ENCODE peak calls at places on chromosomes 11 and 22, in seven cellular contexts. B is HCT116, F is PC-3, O is GM23338, G is GM23248, V is MM.1S, Z is hepatocyte. U is an unnamed sample. For H3K9me2, the result is how much of the 10 kb centered on the place peaks cover.

GRCh38 chr22:33707581-33707980 is 212.7 kb downstream of the LARGE1 start:
- DNase-seq in B (no peak), F (no peak), O (no peak), G (no peak), V (no peak), Z (no peak), U (no peak)

GRCh38 chr22:28474248-28474647 is 205.4 kb downstream of the TTC28 start:
- DNase-seq in B (no peak), F (no peak), O (no peak), G (no peak), V (no peak), Z (peak), U (no peak)

GRCh38 chr22:48254311-48254873 is 1491.9 kb downstream of the TBC1D22A start:
- DNase-seq in B (no peak), F (no peak), O (no peak), G (no peak), V (no peak), Z (no peak), U (no peak)

GRCh38 chr22:20086101-20086599 is 6.1 kb downstream of the DGCR8 start:
- DNase-seq in B (no peak), F (no peak), O (no peak), G (no peak), V (no peak), Z (no peak), U (no peak)

GRCh38 chr11:77067776-77068460 is 1.1 kb downstream of the CAPN5 start:
- DNase-seq in B (no peak), F (no peak), O (no peak), G (no peak), V (no peak), Z (no peak), U (no peak)

GRCh38 chr11:56659755-56660154 is 3.7 kb upstream of the OR5AR1 start:
- DNase-seq in B (no peak), F (no peak), O (peak), G (no peak), V (no peak), Z (no peak), U (no peak)

GRCh38 chr11:70547821-70548670 is 149.7 kb downstream of the CTTN start:
- DNase-seq in B (no peak), F (no peak), O (no peak), G (no peak), V (no peak), Z (no peak), U (no peak)

GRCh38 chr11:110524227-110524626 is 94.5 kb downstream of the FDX1 start:
- DNase-seq in B (no peak), F (peak), O (no peak), G (peak), V (no peak), Z (peak), U (peak)

GRCh38 chr22:39592104-39593060 is 21.8 kb downstream of the CACNA1I start:
- DNase-seq in B (peak), F (peak), O (no peak), G (peak), V (no peak), Z (peak), U (peak)

GRCh38 chr11:61198948-61199523 is 4.3 kb upstream of the PGA3 start:
- DNase-seq in B (no peak), F (no peak), O (no peak), G (no peak), V (no peak), Z (no peak), U (no peak)

GRCh38 chr11:9095421-9095820 is 4.0 kb upstream of the SCUBE2 start:
- DNase-seq in B (no peak), F (no peak), O (peak), G (no peak), V (no peak), Z (no peak), U (no peak)

GRCh38 chr22:36360871-36361383 is 26.8 kb downstream of the MYH9 start:
- DNase-seq in B (no peak), F (no peak), O (peak), G (no peak), V (no peak), Z (peak), U (no peak)

GRCh38 chr22:40156001-40156516 is 21.7 kb upstream of the TNRC6B start:
- DNase-seq in B (peak), F (peak), O (peak), G (peak), V (peak), Z (peak), U (peak)

GRCh38 chr11:85886089-85887056 is 31.2 kb downstream of the CCDC83 start:
- DNase-seq in B (no peak), F (no peak), O (no peak), G (peak), V (no peak), Z (no peak), U (no peak)

GRCh38 chr11:69238562-69239319 is 55.2 kb upstream of the MYEOV start:
- DNase-seq in B (no peak), F (no peak), O (no peak), G (no peak), V (no peak), Z (no peak), U (no peak)

GRCh38 chr11:74418509-74418895 is 20.3 kb upstream of the PGM2L1 start:
- DNase-seq in B (no peak), F (peak), O (no peak), G (peak), V (no peak), Z (peak), U (peak)

GRCh38 chr22:50508897-50509296 is 873 bp downstream of the NCAPH2 start:
- DNase-seq in B (no peak), F (no peak), O (no peak), G (no peak), V (no peak), Z (peak), U (no peak)

GRCh38 chr22:27028093-27028492 is 370.7 kb downstream of the MIAT start:
- DNase-seq in B (no peak), F (no peak), O (no peak), G (peak), V (no peak), Z (no peak), U (no peak)

GRCh38 chr22:45783021-45783420 is 111.4 kb downstream of the ATXN10 start:
- DNase-seq in B (no peak), F (no peak), O (no peak), G (no peak), V (no peak), Z (no peak), U (no peak)

GRCh38 chr11:117744471-117745280 is 52.3 kb downstream of the DSCAML1 start:
- DNase-seq in B (no peak), F (no peak), O (no peak), G (no peak), V (no peak), Z (no peak), U (no peak)

GRCh38 chr22:41883400-41883799 is 31.5 kb downstream of the SHISA8 start:
- DNase-seq in B (no peak), F (no peak), O (no peak), G (no peak), V (no peak), Z (no peak), U (no peak)
- H3K9me2 ChIP-seq in B (under half), F (under half), O (under half), G (under half), V (under half), Z (under half), U (under half)

DNA sequence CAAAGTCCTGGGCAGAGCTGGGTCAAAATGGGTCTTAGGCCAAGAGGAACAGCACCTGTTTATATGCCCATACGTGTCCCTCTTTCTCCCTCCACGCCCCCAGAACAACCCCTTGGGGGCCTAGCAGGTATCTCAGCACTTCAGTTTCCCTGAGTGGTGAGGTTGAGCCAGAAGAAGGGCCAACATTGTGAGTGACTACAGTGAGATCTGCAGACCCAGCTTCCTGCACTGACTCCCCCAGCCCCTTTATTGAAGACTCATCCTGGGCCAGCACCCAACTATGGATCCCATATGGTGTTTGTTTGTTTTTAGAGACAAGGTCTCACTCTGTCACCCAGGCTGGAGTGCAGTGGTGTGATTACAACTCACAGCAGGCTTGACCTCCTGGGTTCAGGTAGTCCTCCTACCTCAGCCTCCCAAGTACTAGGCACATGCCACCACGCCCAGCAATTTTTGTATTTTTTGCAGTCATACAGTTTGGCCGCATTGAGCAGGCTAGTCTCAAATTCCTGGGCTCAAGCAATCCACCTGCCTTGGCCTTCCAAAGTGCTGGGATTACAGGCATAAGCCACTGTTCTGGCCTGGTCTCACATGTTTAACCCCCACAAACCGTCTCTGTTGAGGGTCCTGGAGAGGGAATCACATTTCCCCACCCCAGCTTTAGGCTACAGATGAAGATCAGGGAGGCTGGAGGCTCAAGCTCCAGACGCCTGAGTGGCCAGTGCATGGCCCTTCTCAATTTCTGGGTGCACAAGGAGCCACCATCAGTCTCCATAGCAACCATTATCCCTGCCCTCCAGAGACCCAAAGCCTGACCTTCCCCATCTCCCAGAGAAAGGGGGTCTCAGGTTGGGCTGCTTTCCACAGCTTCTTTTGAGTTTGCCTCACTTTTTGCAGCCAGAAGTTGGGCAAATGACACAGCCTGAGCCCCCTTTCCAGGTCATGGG is 1.7 kb upstream of the LARGE2 start:
- DNase-seq in B (no peak), F (no peak), O (no peak), G (no peak), V (no peak), Z (no peak), U (no peak)
- H3K4me3 ChIP-seq in B (no peak), F (no peak), O (peak), G (no peak), V (no peak), Z (no peak), U (no peak)

GRCh38 chr22:25563757-25564319 is 637 bp upstream of the GRK3 start:
- DNase-seq in B (no peak), F (no peak), O (peak), G (no peak), V (no peak), Z (peak), U (no peak)
- TF ChIP-seq EZH2 in B (no peak), F (peak), O (no peak), G (no peak), V (no peak), Z (no peak), U (no peak)

DNA sequence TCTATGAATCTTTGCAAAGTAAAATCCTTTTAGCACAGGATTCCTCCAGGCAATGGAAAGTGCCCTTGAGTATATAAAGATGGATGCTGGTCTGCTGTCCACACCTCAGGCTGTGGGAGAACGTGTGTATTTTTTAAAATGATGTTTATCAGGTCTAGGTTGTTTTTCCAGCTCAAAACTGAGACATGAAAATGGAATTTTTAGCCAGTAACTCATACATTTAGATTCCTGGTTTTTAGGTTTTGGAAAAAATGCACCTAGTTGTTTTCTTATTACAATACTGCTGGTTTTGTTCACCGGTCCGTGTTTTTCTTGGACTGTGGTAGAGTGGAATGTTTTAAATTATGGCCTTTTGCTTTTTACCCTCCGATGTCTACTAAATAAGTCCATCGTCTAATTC is 554.7 kb downstream of the SOX6 start:
- DNase-seq in B (no peak), F (no peak), O (no peak), G (no peak), V (no peak), Z (no peak), U (no peak)
- H3K9me2 ChIP-seq in B (under half), F (under half), O (under half), G (under half), V (under half), Z (under half), U (under half)

GRCh38 chr11:102226702-102227101 is 90.6 kb upstream of the BIRC3 start:
- DNase-seq in B (no peak), F (peak), O (no peak), G (peak), V (no peak), Z (peak), U (peak)

GRCh38 chr11:102229510-102230119 is 87.7 kb upstream of the BIRC3 start:
- DNase-seq in B (no peak), F (no peak), O (no peak), G (no peak), V (no peak), Z (peak), U (no peak)

GRCh38 chr11:102230186-102230585 is 87.1 kb upstream of the BIRC3 start:
- DNase-seq in B (no peak), F (peak), O (no peak), G (no peak), V (no peak), Z (no peak), U (peak)

GRCh38 chr11:102223859-102224258 is 93.4 kb upstream of the BIRC3 start:
- DNase-seq in B (no peak), F (no peak), O (no peak), G (peak), V (no peak), Z (peak), U (no peak)

DNA sequence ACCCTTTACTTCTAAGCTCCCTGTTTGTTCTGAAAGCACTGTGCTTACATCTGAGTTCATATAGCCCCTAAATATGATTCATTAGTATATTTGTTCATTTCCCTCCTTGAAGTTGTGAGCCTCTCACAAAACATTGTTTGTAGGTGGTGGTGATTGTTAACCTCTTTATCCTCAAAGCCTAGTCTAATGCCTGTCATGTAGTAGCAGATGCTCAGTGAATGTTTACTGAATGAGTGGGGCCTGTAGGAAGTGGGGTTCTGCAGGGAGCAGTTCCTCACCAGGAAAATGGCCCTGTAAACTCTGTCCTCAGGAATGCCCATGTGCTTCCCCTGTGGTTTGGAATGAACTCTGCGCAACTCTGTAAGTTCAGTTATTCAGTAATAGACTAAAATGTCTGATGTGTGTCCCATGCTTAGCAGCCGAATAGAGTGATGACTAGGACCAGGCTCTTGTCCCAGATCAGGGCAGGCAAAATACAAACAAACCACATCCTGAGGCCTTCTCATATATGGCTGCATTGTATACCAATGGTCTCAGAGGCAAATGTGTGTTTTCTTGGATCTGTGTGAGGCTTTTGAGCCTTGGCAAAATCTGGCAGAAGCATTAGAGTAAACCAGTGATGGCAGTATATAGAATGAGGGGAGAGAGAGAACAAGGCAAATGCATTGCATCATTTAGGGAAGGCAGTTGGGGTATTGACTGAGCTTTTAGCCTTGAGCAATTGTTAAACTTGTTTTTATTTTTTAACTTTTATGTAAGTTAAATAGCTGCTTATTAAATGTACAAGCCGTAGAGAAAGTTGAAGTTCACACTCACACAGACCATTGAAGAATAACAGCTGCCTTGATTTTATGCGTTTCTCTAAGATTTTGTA is 91.4 kb upstream of the BIRC3 start:
- DNase-seq in B (no peak), F (peak), O (no peak), G (peak), V (no peak), Z (peak), U (peak)
- H3K4me3 ChIP-seq in B (no peak), F (peak), O (no peak), G (no peak), V (no peak), Z (no peak), U (peak)

GRCh38 chr11:29320196-29320595 is 696.6 kb downstream of the KCNA4 start:
- DNase-seq in B (no peak), F (no peak), O (no peak), G (peak), V (no peak), Z (no peak), U (no peak)
- TF ChIP-seq EZH2 in B (no peak), F (no peak), O (no peak), G (no peak), V (no peak), Z (no peak), U (no peak)

DNA sequence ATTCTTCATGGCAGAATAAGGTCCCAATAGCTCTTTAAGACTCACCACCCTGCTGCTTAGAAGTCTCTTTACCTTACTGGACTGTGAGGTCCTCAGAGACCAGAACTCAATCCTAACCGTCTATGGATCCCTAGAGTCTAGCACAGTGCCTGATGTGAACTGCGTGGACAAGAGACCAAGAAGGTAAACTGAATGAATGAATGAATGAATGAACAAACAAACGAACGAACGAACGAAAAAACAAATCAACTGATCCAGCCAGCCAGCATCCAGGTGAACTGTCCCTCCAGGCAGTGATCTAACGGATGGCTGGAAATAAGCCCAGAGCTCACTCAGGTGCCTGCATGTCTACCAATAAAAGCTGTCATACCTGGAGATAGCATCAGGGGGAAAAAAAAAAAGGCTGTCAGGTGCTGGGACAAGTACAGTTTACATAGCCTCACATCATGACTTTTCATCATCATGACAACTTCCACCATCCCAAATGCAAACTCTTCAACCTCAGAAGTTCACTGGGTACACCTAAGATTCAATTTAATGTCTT is 59.8 kb downstream of the PACSIN2 start:
- DNase-seq in B (no peak), F (peak), O (no peak), G (no peak), V (no peak), Z (no peak), U (no peak)
- H3K9me2 ChIP-seq in B (under half), F (under half), O (under half), G (under half), V (under half), Z (under half), U (under half)

DNA sequence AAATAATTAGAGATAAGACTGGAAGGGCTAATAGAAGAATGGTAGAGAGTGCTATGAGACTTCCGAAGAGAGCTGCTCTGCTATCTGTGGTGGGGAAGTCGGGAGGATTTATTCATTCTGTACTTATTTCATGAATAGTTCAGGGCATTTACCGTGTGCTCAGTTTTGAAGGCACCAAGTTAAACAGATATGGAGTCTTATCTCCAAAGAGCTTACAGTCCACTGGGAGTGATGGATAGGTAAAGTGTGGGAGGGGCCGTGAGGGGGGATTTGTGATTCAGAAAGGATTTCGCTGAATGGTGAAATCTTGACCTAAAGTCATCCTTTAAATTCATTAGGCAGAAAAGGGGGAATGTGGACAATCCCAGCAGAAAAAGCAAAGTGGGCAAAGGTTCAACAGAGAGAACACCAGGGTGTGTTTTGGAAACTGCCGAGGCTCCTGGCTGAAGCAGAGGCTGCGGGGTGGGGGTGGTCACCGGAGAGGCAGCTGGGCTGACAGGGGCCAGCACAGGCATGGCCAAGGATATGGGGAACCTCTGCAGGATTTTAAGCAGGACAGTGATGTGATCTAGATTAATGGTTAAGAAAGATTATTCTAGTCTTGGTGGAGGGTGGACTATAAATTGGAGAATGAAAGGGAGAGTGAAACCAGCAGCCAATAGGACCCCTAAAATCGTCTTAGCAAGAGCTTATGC is 91.2 kb downstream of the UBASH3B start:
- DNase-seq in B (no peak), F (no peak), O (no peak), G (no peak), V (no peak), Z (no peak), U (no peak)
- H3K4me3 ChIP-seq in B (no peak), F (no peak), O (no peak), G (no peak), V (no peak), Z (no peak), U (no peak)

GRCh38 chr11:20155683-20156279 is 4.5 kb downstream of the DBX1 start:
- DNase-seq in B (no peak), F (no peak), O (peak), G (no peak), V (no peak), Z (no peak), U (no peak)
- TF ChIP-seq EZH2 in B (no peak), F (no peak), O (peak), G (peak), V (no peak), Z (no peak), U (no peak)